ENCODE peak calls at places on chromosomes 12 and 14, in six cellular contexts. Z, M, K, S, H and B are unnamed samples.

GRCh38 chr12:946212-946611 is 3.3 kb downstream of the RAD52 start:
- DNase-seq in Z (peak; percentile 8), M (no peak), K (no peak), S (no peak), H (no peak), B (no peak)

GRCh38 chr12:28177461-28177860 is 12.8 kb upstream of the CCDC91 start:
- DNase-seq in Z (no peak), M (no peak), K (no peak), S (no peak), H (no peak), B (no peak)

GRCh38 chr12:48977290-48978281 is 536 bp upstream of the WNT1 start:
- DNase-seq in Z (peak; percentile 66), M (no peak), K (peak; percentile 93), S (peak; percentile 88), H (no peak), B (no peak)

GRCh38 chr12:66688836-66689439 is 10.1 kb upstream of the GRIP1 start:
- DNase-seq in Z (peak; percentile 18), M (peak; percentile 80), K (peak; percentile 94), S (peak; percentile 44), H (peak; percentile 18), B (no peak)

GRCh38 chr12:28248555-28249127 is 58.4 kb downstream of the CCDC91 start:
- DNase-seq in Z (no peak), M (no peak), K (no peak), S (no peak), H (no peak), B (no peak)

GRCh38 chr12:117098361-117099217 is 627 bp downstream of the TESC start:
- DNase-seq in Z (no peak), M (no peak), K (peak; percentile 77), S (peak; percentile 57), H (no peak), B (no peak)

GRCh38 chr12:31015215-31015614 is 58.4 kb upstream of the DDX11 start:
- DNase-seq in Z (no peak), M (no peak), K (no peak), S (no peak), H (no peak), B (no peak)

GRCh38 chr14:93903342-93904184 is 23.6 kb upstream of the FAM181A start:
- DNase-seq in Z (no peak), M (no peak), K (peak; percentile 88), S (peak; percentile 7), H (no peak), B (no peak)

GRCh38 chr12:119803391-119803791 is 73.7 kb downstream of the CIT start:
- DNase-seq in Z (peak; percentile 47), M (no peak), K (peak; percentile 91), S (no peak), H (peak; percentile 56), B (no peak)

GRCh38 chr14:77033622-77034521 is 5.4 kb upstream of the IRF2BPL start:
- DNase-seq in Z (peak; percentile 75), M (peak; percentile 79), K (peak; percentile 95), S (peak; percentile 93), H (peak; percentile 75), B (no peak)

GRCh38 chr14:78970677-78971076 is 800.5 kb downstream of the NRXN3 start:
- DNase-seq in Z (peak; percentile 10), M (peak; percentile 95), K (no peak), S (no peak), H (no peak), B (no peak)

GRCh38 chr14:100604126-100604501 is 16.9 kb upstream of the BEGAIN start:
- DNase-seq in Z (no peak), M (no peak), K (peak; percentile 26), S (no peak), H (no peak), B (no peak)